ENCODE peak calls at places on chromosomes 5 and 9, in six cellular contexts. A, W, D, E, Z and C are unnamed samples.

GRCh38 chr5:6556089-6556801 is 76.6 kb downstream of the NSUN2 start:
- DNase-seq in A (no peak), W (no peak), Z (no peak), D (no peak), E (no peak), C (no peak)

GRCh38 chr5:124960266-124960665 is 213.8 kb upstream of the ZNF608 start:
- DNase-seq in A (no peak), Z (no peak), E (no peak), D (no peak), W (no peak), C (no peak)

GRCh38 chr5:90528704-90529233 is 615 bp downstream of the LYSMD3 start:
- DNase-seq in E (peak; percentile 21), W (peak; percentile 21), D (no peak), A (peak; percentile 16), Z (no peak), C (no peak)

GRCh38 chr9:32703635-32704034 is 68.2 kb upstream of the TAF1L start:
- DNase-seq in W (peak; percentile 33), E (peak; percentile 18), Z (no peak), A (peak; percentile 55), D (no peak), C (no peak)

GRCh38 chr9:6805532-6805931 is 47.8 kb downstream of the KDM4C start:
- DNase-seq in D (peak; percentile 6), A (no peak), Z (no peak), E (no peak), W (no peak), C (no peak)

GRCh38 chr5:113935453-113935852 is 422.0 kb downstream of the YTHDC2 start:
- DNase-seq in A (no peak), Z (no peak), D (no peak), W (no peak), E (no peak), C (no peak)

GRCh38 chr5:67032921-67033664 is 163.5 kb downstream of the CD180 start:
- DNase-seq in Z (no peak), A (no peak), W (no peak), D (no peak), E (no peak), C (no peak)

GRCh38 chr5:170355601-170356098 is 33.5 kb downstream of the KCNMB1 start:
- DNase-seq in Z (peak; percentile 74), W (no peak), E (no peak), A (no peak), D (no peak), C (no peak)

GRCh38 chr5:170896779-170897178 is 35.0 kb downstream of the RANBP17 start:
- DNase-seq in Z (peak; percentile 31), E (peak; percentile 78), A (peak; percentile 46), W (no peak), D (no peak), C (peak; percentile 81)

GRCh38 chr5:147835386-147835798 is 3.9 kb upstream of the SPINK1 start:
- DNase-seq in W (no peak), E (no peak), Z (no peak), A (no peak), D (no peak), C (no peak)

GRCh38 chr9:120257483-120257882 is 322.5 kb downstream of the CDK5RAP2 start:
- DNase-seq in E (no peak), A (no peak), D (no peak), Z (no peak), W (no peak), C (no peak)

GRCh38 chr9:98678244-98678842 is 30.4 kb downstream of the GABBR2 start:
- DNase-seq in W (peak; percentile 34), E (peak; percentile 56), Z (no peak), D (no peak), A (peak; percentile 70), C (no peak)

GRCh38 chr5:150249744-150250143 is 39.8 kb downstream of the CAMK2A start:
- DNase-seq in E (no peak), Z (no peak), D (no peak), W (no peak), A (no peak), C (no peak)

GRCh38 chr5:64654184-64654938 is 35.9 kb upstream of the SHISAL2B start:
- DNase-seq in A (no peak), E (no peak), W (no peak), D (no peak), Z (no peak), C (no peak)

GRCh38 chr5:90786756-90787155 is 228.2 kb downstream of the ADGRV1 start:
- DNase-seq in W (no peak), A (no peak), E (no peak), Z (no peak), D (no peak), C (no peak)

GRCh38 chr5:138466058-138466899 is 1.0 kb downstream of the EGR1 start:
- DNase-seq in D (no peak), A (peak; percentile 73), E (no peak), W (no peak), Z (peak; percentile 77), C (peak; percentile 48)

GRCh38 chr9:456365-456764 is 241.7 kb downstream of the DOCK8 start:
- DNase-seq in A (no peak), W (no peak), D (no peak), E (no peak), Z (peak; percentile 46), C (no peak)

GRCh38 chr9:35908484-35909125 is 685 bp upstream of the SPAAR start:
- DNase-seq in E (no peak), Z (no peak), W (no peak), D (peak; percentile 33), A (peak; percentile 36), C (no peak)

GRCh38 chr5:42423285-42424152 is at the start of gene GHR:
- DNase-seq in Z (peak; percentile 77), D (peak; percentile 63), W (no peak), A (peak; percentile 82), E (peak; percentile 93), C (peak; percentile 78)

GRCh38 chr9:96417610-96418073 is 528 bp downstream of the ZNF367 start:
- DNase-seq in D (no peak), W (no peak), E (no peak), A (no peak), Z (no peak), C (peak; percentile 91)
- H3K4me3 ChIP-seq in D (peak overlapping the region; percentile 63), W (peak overlapping the region; percentile 99), E (peak overlapping the region; percentile 66), A (peak overlapping the region; percentile 94), Z (peak overlapping the region; percentile 73), C (peak overlapping the region; percentile 82)

GRCh38 chr9:136940526-136941230 is 3.9 kb downstream of the FBXW5 start:
- DNase-seq in Z (no peak), A (no peak), W (no peak), E (no peak), D (no peak), C (peak; percentile 16)

GRCh38 chr9:136943291-136944093 is 1.0 kb downstream of the FBXW5 start:
- DNase-seq in W (peak; percentile 52), E (peak; percentile 67), D (no peak), Z (peak; percentile 74), A (peak; percentile 92), C (peak; percentile 82)

GRCh38 chr9:136942881-136943230 is 1.7 kb downstream of the FBXW5 start:
- DNase-seq in E (no peak), A (no peak), Z (peak; percentile 49), D (no peak), W (no peak), C (peak; percentile 76)

GRCh38 chr9:136941231-136942111 is 3.1 kb downstream of the FBXW5 start:
- DNase-seq in A (peak; percentile 50), Z (no peak), D (no peak), E (no peak), W (no peak), C (peak; percentile 85)

GRCh38 chr9:136942112-136942880 is 2.2 kb downstream of the FBXW5 start:
- DNase-seq in Z (no peak), E (no peak), D (no peak), A (peak; percentile 64), W (no peak), C (peak; percentile 17)
- H3K4me3 ChIP-seq in Z (no peak overlapping the region), E (no peak overlapping the region), D (peak overlapping the region; percentile 80), A (no peak overlapping the region), W (no peak overlapping the region), C (peak overlapping the region; percentile 98)

GRCh38 chr5:54524082-54524481 is 6.5 kb downstream of the SNX18 start:
- DNase-seq in D (no peak), A (no peak), W (no peak), E (no peak), Z (no peak), C (no peak)

GRCh38 chr5:54523534-54523933 is 6.0 kb downstream of the SNX18 start:
- DNase-seq in W (no peak), E (no peak), Z (no peak), A (no peak), D (no peak), C (no peak)

GRCh38 chr5:54525226-54525625 is 7.7 kb downstream of the SNX18 start:
- DNase-seq in A (no peak), E (no peak), D (no peak), Z (no peak), W (no peak), C (no peak)

GRCh38 chr5:54525692-54526091 is 8.1 kb downstream of the SNX18 start:
- DNase-seq in W (no peak), E (no peak), D (no peak), A (no peak), Z (no peak), C (no peak)

DNA sequence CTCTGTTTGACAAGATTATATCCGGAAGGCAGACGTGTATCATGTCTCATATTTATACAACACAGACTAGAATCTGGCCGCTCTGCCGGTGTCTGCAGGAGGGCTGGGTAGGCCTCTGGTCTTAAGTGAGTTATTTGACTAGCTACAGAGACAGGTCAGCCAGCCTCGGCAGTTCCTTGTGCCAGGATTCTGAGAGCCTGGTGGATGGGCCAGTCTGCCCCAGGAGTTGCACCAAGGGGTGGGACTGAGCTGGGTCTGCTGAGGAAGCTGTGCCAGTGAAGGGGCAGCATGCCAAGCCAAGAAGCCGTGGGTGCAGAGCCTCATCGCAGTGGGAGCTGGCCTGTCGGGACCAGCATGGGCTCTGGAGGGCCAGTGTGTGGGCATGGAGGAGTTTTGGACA is 7.1 kb downstream of the SNX18 start:
- DNase-seq in Z (peak; percentile 60), D (no peak), W (no peak), E (no peak), A (no peak), C (peak; percentile 43)
- H3K4me3 ChIP-seq in Z (no peak overlapping the region), D (no peak overlapping the region), W (no peak overlapping the region), E (no peak overlapping the region), A (no peak overlapping the region), C (no peak overlapping the region)

DNA sequence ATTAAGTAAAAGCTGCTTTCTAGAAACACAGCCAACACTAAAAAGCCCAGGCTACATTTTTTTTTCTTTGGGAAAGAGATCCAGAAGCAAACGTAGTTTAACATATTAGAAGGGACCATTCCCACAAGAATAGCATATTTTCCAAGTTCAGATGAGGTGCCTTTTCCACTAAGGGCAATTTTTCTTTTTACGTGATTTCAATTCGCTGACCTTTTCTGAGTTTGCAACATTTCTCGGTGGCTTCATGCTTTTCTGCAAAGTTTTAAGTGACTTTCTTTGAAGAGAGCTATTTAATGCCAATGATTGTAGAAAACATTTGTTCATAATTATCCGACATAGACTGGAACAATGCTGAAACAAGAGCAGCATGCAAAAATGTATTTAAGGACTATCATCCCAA is 55.1 kb downstream of the MAPKAP1 start:
- DNase-seq in D (no peak), E (no peak), W (no peak), Z (no peak), A (no peak), C (no peak)
- H3K4me3 ChIP-seq in D (no peak overlapping the region), E (no peak overlapping the region), W (no peak overlapping the region), Z (no peak overlapping the region), A (no peak overlapping the region), C (no peak overlapping the region)

GRCh38 chr5:180097163-180097894 is 25.8 kb upstream of the RNF130 start:
- DNase-seq in D (no peak), W (no peak), Z (no peak), E (no peak), A (peak; percentile 63), C (no peak)
- H3K4me3 ChIP-seq in D (no peak overlapping the region), W (no peak overlapping the region), Z (no peak overlapping the region), E (no peak overlapping the region), A (no peak overlapping the region), C (no peak overlapping the region)

GRCh38 chr9:129384138-129384886 is 206.3 kb upstream of the IER5L start:
- DNase-seq in A (no peak), D (no peak), W (no peak), E (no peak), Z (no peak), C (no peak)
- H3K4me3 ChIP-seq in A (peak overlapping the region; percentile 57), D (peak overlapping the region; percentile 40), W (peak overlapping the region; percentile 56), E (peak overlapping the region; percentile 60), Z (no peak overlapping the region), C (no peak overlapping the region)